ENCODE peak calls at places on chromosomes 2 and 18, in four cellular contexts. N is left ventricle myocardium inferior, J is bronchial epithelial cell, W is PC-3. K is an unnamed sample.

GRCh38 chr18:8424917-8425725 is 184.1 kb upstream of the RAB12 start:
- DNase-seq in W (peak; percentile 97), N (no peak), J (peak; percentile 86), K (no peak)

GRCh38 chr2:188787002-188787660 is 187.0 kb upstream of the COL3A1 start:
- DNase-seq in J (peak; percentile 53), W (peak; percentile 53), N (no peak), K (no peak)

GRCh38 chr2:127590386-127591190 is 55.1 kb downstream of the MYO7B start:
- DNase-seq in N (no peak), W (no peak), J (no peak), K (no peak)

GRCh38 chr18:43869451-43870008 is 592.2 kb upstream of the SYT4 start:
- DNase-seq in J (no peak), W (no peak), N (no peak), K (no peak)

GRCh38 chr2:224646242-224646846 is 61.2 kb upstream of the CUL3 start:
- DNase-seq in N (no peak), W (peak; percentile 60), J (peak; percentile 8), K (no peak)

GRCh38 chr2:74894261-74895030 is 60.5 kb downstream of the HK2 start:
- DNase-seq in W (peak; percentile 63), J (peak; percentile 37), N (no peak), K (no peak)

GRCh38 chr2:178282075-178282474 is 87.8 kb downstream of the OSBPL6 start:
- DNase-seq in W (peak; percentile 70), J (peak; percentile 88), N (no peak), K (peak; percentile 69)

GRCh38 chr2:142745691-142746090 is 131.8 kb upstream of the KYNU start:
- DNase-seq in W (no peak), J (peak; percentile 48), N (no peak), K (no peak)

GRCh38 chr2:35410431-35411061 is 945.0 kb upstream of the CRIM1 start:
- DNase-seq in W (peak; percentile 56), N (peak; percentile 33), J (peak; percentile 20), K (no peak)

GRCh38 chr2:235557903-235558302 is 64.1 kb downstream of the AGAP1 start:
- DNase-seq in N (no peak), W (no peak), J (no peak), K (no peak)

GRCh38 chr18:48866028-48866733 is 84.6 kb downstream of the SMAD7 start:
- DNase-seq in W (no peak), N (peak; percentile 53), J (peak; percentile 24), K (peak; percentile 46)

GRCh38 chr2:61011649-61012048 is 5.9 kb upstream of the PEX13 start:
- DNase-seq in J (no peak), W (no peak), N (no peak), K (no peak)

GRCh38 chr2:186590538-186591441 is 934 bp downstream of the ITGAV start:
- DNase-seq in J (peak; percentile 79), N (no peak), W (peak; percentile 64), K (peak; percentile 56)

GRCh38 chr2:8985561-8986326 is 17.7 kb downstream of the MBOAT2 start:
- DNase-seq in N (no peak), W (no peak), J (peak; percentile 34), K (no peak)

GRCh38 chr2:95328386-95329125 is 31.4 kb downstream of the KCNIP3 start:
- DNase-seq in W (no peak), N (no peak), J (no peak), K (no peak)

GRCh38 chr2:216202602-216203250 is 93.6 kb downstream of the XRCC5 start:
- DNase-seq in J (no peak), W (no peak), N (no peak), K (no peak)

GRCh38 chr18:36758623-36759022 is 70.2 kb downstream of the TPGS2 start:
- DNase-seq in W (no peak), N (no peak), J (no peak), K (no peak)

GRCh38 chr2:133655565-133656113 is 87.4 kb upstream of the NCKAP5 start:
- DNase-seq in J (no peak), N (no peak), W (no peak), K (no peak)

DNA sequence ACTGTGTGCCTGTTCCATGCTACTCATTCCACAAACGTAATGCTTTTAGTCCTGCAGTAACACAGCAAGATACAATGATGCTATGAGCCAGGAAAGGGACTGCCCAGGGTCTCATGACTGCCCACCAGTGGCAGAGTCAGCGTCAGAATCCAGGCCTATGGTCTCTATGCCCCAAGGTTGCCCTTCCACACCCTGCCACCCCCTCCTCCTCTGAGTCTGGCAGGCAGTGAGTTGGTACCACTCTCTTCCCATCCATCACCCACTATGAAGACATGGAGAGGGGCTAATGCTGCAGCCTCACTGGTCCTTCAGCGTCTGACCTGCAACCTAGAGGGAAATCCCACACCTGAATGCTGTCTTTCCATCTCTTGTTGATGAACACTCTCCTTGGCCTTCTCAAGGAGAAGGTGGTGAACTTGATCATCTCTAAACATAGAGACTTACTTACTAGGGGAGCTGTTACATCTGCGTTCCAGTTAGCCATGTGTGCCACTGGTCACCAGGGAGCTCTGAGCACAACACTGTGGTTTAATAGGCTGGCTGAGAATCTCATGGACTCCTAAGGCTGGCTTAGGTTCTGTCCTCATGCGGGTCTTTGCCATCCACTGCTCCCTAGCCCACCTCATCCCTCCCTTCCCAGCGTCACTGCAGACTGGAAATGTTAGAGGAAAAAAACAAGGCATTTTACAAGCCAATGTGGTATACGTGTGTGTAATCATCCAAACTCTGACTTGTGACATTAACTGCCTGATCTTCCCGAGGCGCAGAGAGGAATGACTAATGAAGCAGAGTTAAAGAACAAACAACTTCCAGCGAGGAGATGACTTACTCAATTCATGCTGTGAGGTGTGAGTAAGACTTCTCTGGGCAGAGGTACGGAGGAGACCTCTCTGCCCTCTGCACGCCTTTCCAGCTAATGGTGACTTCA is 28.8 kb downstream of the STEAP3 start:
- DNase-seq in W (peak; percentile 94), J (peak; percentile 98), N (no peak), K (no peak)
- H3K36me3 ChIP-seq in W (peaks cover 13% of the 10 kb centered on the region), J (peaks cover 14% of the 10 kb centered on the region), N (no peaks in the 10 kb centered on the region), K (no peaks in the 10 kb centered on the region)

DNA sequence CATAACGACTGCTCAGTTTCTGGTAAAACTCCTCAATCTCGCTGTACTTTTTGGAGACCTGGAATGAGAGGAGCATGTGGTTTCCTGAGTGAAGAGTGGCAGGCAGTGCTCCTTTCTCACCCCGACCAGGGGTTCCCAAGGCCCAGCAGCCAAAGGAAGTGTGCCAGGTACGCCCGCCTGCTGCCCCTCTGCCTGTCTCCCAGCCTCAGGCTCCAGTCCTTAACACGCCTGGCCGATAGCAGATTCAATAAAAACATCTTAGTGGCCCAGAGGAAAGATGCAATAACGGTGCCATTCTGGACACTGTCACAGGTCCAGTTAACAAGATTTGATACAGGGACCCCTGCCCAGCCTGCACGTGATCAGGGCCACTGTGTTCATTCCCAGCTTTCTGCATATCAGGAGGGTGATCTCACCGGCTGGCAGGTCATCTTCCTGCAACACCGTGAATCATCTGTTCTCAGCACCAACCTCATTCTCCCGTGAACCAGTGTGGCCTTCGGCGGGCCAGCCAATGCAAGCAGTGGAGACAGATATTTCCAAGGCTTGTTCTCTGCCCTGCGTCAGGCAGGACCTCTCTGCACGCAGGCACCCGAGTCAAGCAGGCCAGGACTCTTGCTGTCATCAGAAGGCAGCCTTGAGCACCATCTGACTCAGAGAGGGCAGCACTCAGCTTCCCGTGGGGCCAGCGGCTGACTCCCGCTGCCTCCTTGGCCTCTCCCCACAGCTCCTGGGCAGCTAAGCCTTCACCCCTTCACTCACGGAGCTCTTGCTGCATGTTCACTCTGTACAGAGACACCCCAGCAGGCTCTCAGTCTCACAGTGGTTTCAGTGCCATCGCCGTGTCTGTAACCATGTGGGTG is 9.5 kb downstream of the HS1BP3 start:
- DNase-seq in J (peak; percentile 85), W (peak; percentile 29), N (peak; percentile 18), K (peak; percentile 35)
- H3K36me3 ChIP-seq in J (peaks cover 8% of the 10 kb centered on the region), W (no peaks in the 10 kb centered on the region), N (peaks cover 47% of the 10 kb centered on the region), K (no peaks in the 10 kb centered on the region)

GRCh38 chr2:217845251-217845650 is 157.5 kb downstream of the TNS1 start:
- DNase-seq in J (no peak), N (no peak), W (no peak), K (no peak)

GRCh38 chr2:217843353-217843752 is 159.4 kb downstream of the TNS1 start:
- DNase-seq in W (no peak), J (no peak), N (no peak), K (no peak)

GRCh38 chr2:217847106-217847505 is 155.7 kb downstream of the TNS1 start:
- DNase-seq in J (no peak), N (no peak), W (no peak), K (no peak)

GRCh38 chr2:217846321-217846743 is 156.5 kb downstream of the TNS1 start:
- DNase-seq in J (peak; percentile 21), W (peak; percentile 42), N (peak; percentile 58), K (no peak)

DNA sequence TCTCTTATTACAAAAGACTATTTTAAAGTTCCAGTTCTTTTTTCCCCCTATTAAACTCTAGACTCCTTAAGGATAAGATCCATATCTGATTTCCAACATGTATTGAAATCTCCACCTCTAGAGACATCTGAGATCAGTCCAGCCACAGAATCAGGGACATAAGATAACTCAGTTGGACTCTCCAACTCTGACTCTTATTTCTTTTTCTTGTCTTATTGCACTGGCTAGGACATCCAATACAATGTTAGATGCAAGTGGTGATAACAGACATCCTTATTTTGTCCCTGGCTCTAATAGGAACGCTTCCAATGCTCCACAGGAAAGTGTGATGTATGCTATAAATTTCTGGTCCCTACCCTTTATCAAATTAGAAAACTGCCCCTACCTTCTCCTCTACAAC is 158.1 kb downstream of the TNS1 start:
- DNase-seq in N (no peak), J (no peak), W (no peak), K (no peak)
- H3K36me3 ChIP-seq in N (peaks cover 75% of the 10 kb centered on the region), J (peaks cover 8% of the 10 kb centered on the region), W (no peaks in the 10 kb centered on the region), K (peaks cover 2% of the 10 kb centered on the region)

GRCh38 chr2:20288941-20289340 is 61.7 kb downstream of the PUM2 start:
- DNase-seq in N (no peak), W (peak; percentile 48), J (peak; percentile 62), K (no peak)

GRCh38 chr2:20282916-20283592 is 58.1 kb upstream of the SDC1 start:
- DNase-seq in J (no peak), W (no peak), N (peak; percentile 75), K (no peak)
- H3K36me3 ChIP-seq in J (peaks cover 13% of the 10 kb centered on the region), W (peaks cover 56% of the 10 kb centered on the region), N (peaks cover 45% of the 10 kb centered on the region), K (peaks cover 5% of the 10 kb centered on the region)

DNA sequence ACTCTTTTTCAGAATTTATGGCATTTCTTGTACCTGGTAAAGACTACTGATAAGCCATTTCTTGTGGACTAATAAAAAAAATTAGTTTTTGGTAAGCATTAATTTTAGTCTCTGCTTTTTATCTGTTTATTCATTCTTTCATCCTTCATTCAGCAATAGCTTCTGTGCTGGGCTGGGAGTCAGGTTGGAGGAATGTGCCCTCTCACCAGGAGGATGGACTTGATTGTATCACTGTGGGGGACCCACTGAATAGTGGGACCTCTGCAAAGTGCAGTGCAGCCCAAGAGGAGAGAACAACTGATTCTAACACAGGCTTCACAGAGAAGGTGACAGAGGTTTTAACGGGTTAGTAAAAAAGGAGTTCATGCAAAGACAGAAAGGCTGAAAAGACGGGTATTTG is 39.1 kb downstream of the CDC42EP3 start:
- DNase-seq in N (no peak), W (no peak), J (no peak), K (no peak)
- H3K36me3 ChIP-seq in N (no peaks in the 10 kb centered on the region), W (no peaks in the 10 kb centered on the region), J (no peaks in the 10 kb centered on the region), K (no peaks in the 10 kb centered on the region)

K was measured in mucosa of descending colon.